ENCODE peak calls at places on chromosome 1, in ten cellular contexts. One of them, this sample, is unnamed.

GRCh38 chr1:25740071-25740470 is 59.9 kb upstream of the SELENON start:
- DNase-seq in adrenal gland: no peak
- DNase-seq in AG10803: no peak
- DNase-seq in suprapubic skin: no peak
- DNase-seq in endothelial cell: no peak
- DNase-seq in glutamatergic neuron: peak
- DNase-seq in left lung: no peak
- DNase-seq in uterus: no peak
- DNase-seq in brain microvascular endothelial cell: no peak
- DNase-seq in IMR-90: no peak
- DNase-seq in this sample: peak

GRCh38 chr1:221567859-221568507 is 173.9 kb downstream of the DUSP10 start:
- DNase-seq in AG10803: no peak
- DNase-seq in uterus: no peak
- DNase-seq in endothelial cell: no peak
- DNase-seq in suprapubic skin: no peak
- DNase-seq in brain microvascular endothelial cell: no peak
- DNase-seq in IMR-90: peak
- DNase-seq in glutamatergic neuron: no peak
- DNase-seq in left lung: no peak
- DNase-seq in adrenal gland: no peak
- DNase-seq in this sample: no peak

GRCh38 chr1:10451286-10451685 is 1.5 kb downstream of the CORT start:
- DNase-seq in suprapubic skin: no peak
- DNase-seq in adrenal gland: no peak
- DNase-seq in brain microvascular endothelial cell: peak
- DNase-seq in uterus: no peak
- DNase-seq in AG10803: peak
- DNase-seq in endothelial cell: peak
- DNase-seq in IMR-90: peak
- DNase-seq in glutamatergic neuron: peak
- DNase-seq in left lung: no peak
- DNase-seq in this sample: no peak

GRCh38 chr1:206823725-206824124 is 41.7 kb upstream of the IL20 start:
- DNase-seq in left lung: no peak
- DNase-seq in AG10803: peak
- DNase-seq in adrenal gland: no peak
- DNase-seq in brain microvascular endothelial cell: no peak
- DNase-seq in suprapubic skin: no peak
- DNase-seq in IMR-90: peak
- DNase-seq in uterus: no peak
- DNase-seq in glutamatergic neuron: no peak
- DNase-seq in endothelial cell: no peak
- DNase-seq in this sample: no peak

GRCh38 chr1:52880226-52880625 is 37.7 kb downstream of the ZYG11A start:
- DNase-seq in left lung: no peak
- DNase-seq in adrenal gland: no peak
- DNase-seq in IMR-90: no peak
- DNase-seq in suprapubic skin: no peak
- DNase-seq in glutamatergic neuron: no peak
- DNase-seq in brain microvascular endothelial cell: no peak
- DNase-seq in AG10803: no peak
- DNase-seq in endothelial cell: no peak
- DNase-seq in uterus: no peak
- DNase-seq in this sample: no peak

GRCh38 chr1:241606544-241606943 is 33.6 kb downstream of the CHML start:
- DNase-seq in left lung: no peak
- DNase-seq in endothelial cell: no peak
- DNase-seq in glutamatergic neuron: no peak
- DNase-seq in brain microvascular endothelial cell: no peak
- DNase-seq in uterus: no peak
- DNase-seq in adrenal gland: no peak
- DNase-seq in suprapubic skin: no peak
- DNase-seq in IMR-90: no peak
- DNase-seq in AG10803: no peak
- DNase-seq in this sample: no peak

GRCh38 chr1:164767257-164768044 is 208.5 kb downstream of the PBX1 start:
- DNase-seq in endothelial cell: no peak
- DNase-seq in adrenal gland: no peak
- DNase-seq in glutamatergic neuron: no peak
- DNase-seq in IMR-90: peak
- DNase-seq in left lung: no peak
- DNase-seq in brain microvascular endothelial cell: peak
- DNase-seq in uterus: no peak
- DNase-seq in AG10803: peak
- DNase-seq in suprapubic skin: no peak
- DNase-seq in this sample: no peak

GRCh38 chr1:103191327-103191726 is 83.0 kb upstream of the COL11A1 start:
- DNase-seq in brain microvascular endothelial cell: peak
- DNase-seq in IMR-90: peak
- DNase-seq in adrenal gland: no peak
- DNase-seq in AG10803: no peak
- DNase-seq in uterus: no peak
- DNase-seq in glutamatergic neuron: no peak
- DNase-seq in suprapubic skin: no peak
- DNase-seq in endothelial cell: no peak
- DNase-seq in left lung: no peak
- DNase-seq in this sample: no peak

GRCh38 chr1:218460367-218460766 is 115.2 kb downstream of the TGFB2 start:
- DNase-seq in uterus: peak
- DNase-seq in endothelial cell: no peak
- DNase-seq in IMR-90: peak
- DNase-seq in glutamatergic neuron: no peak
- DNase-seq in left lung: peak
- DNase-seq in adrenal gland: no peak
- DNase-seq in AG10803: peak
- DNase-seq in brain microvascular endothelial cell: peak
- DNase-seq in suprapubic skin: no peak
- DNase-seq in this sample: no peak

GRCh38 chr1:18314399-18314798 is 166.3 kb upstream of the KLHDC7A start:
- DNase-seq in adrenal gland: no peak
- DNase-seq in uterus: no peak
- DNase-seq in brain microvascular endothelial cell: no peak
- DNase-seq in AG10803: no peak
- DNase-seq in left lung: no peak
- DNase-seq in suprapubic skin: no peak
- DNase-seq in IMR-90: no peak
- DNase-seq in glutamatergic neuron: no peak
- DNase-seq in endothelial cell: no peak
- DNase-seq in this sample: no peak
- TF ChIP-seq CTCF in adrenal gland: no peak
- TF ChIP-seq CTCF in uterus: no peak
- TF ChIP-seq CTCF in brain microvascular endothelial cell: no peak
- TF ChIP-seq CTCF in AG10803: no peak
- TF ChIP-seq CTCF in left lung: no peak
- TF ChIP-seq CTCF in suprapubic skin: no peak
- TF ChIP-seq CTCF in IMR-90: no peak
- TF ChIP-seq CTCF in glutamatergic neuron: no peak
- TF ChIP-seq CTCF in endothelial cell: no peak
- TF ChIP-seq CTCF in this sample: no peak

GRCh38 chr1:147669475-147670318 is 627 bp downstream of the ACP6 start:
- DNase-seq in adrenal gland: peak
- DNase-seq in glutamatergic neuron: peak
- DNase-seq in uterus: peak
- DNase-seq in endothelial cell: peak
- DNase-seq in AG10803: peak
- DNase-seq in left lung: peak
- DNase-seq in suprapubic skin: peak
- DNase-seq in IMR-90: peak
- DNase-seq in brain microvascular endothelial cell: peak
- DNase-seq in this sample: peak
- TF ChIP-seq CTCF in adrenal gland: peak
- TF ChIP-seq CTCF in glutamatergic neuron: no peak
- TF ChIP-seq CTCF in uterus: no peak
- TF ChIP-seq CTCF in endothelial cell: no peak
- TF ChIP-seq CTCF in AG10803: peak
- TF ChIP-seq CTCF in left lung: no peak
- TF ChIP-seq CTCF in suprapubic skin: no peak
- TF ChIP-seq CTCF in IMR-90: no peak
- TF ChIP-seq CTCF in brain microvascular endothelial cell: peak
- TF ChIP-seq CTCF in this sample: peak

GRCh38 chr1:174297351-174297750 is 138.0 kb downstream of the RABGAP1L start:
- DNase-seq in IMR-90: no peak
- DNase-seq in uterus: no peak
- DNase-seq in suprapubic skin: no peak
- DNase-seq in endothelial cell: no peak
- DNase-seq in brain microvascular endothelial cell: no peak
- DNase-seq in adrenal gland: no peak
- DNase-seq in left lung: no peak
- DNase-seq in AG10803: no peak
- DNase-seq in glutamatergic neuron: no peak
- DNase-seq in this sample: no peak

GRCh38 chr1:174296309-174296708 is 137.0 kb downstream of the RABGAP1L start:
- DNase-seq in adrenal gland: no peak
- DNase-seq in endothelial cell: no peak
- DNase-seq in left lung: no peak
- DNase-seq in glutamatergic neuron: no peak
- DNase-seq in brain microvascular endothelial cell: no peak
- DNase-seq in IMR-90: no peak
- DNase-seq in suprapubic skin: no peak
- DNase-seq in AG10803: no peak
- DNase-seq in uterus: no peak
- DNase-seq in this sample: no peak

GRCh38 chr1:174301295-174302077 is 142.2 kb downstream of the RABGAP1L start:
- DNase-seq in uterus: no peak
- DNase-seq in IMR-90: no peak
- DNase-seq in endothelial cell: no peak
- DNase-seq in adrenal gland: no peak
- DNase-seq in left lung: no peak
- DNase-seq in glutamatergic neuron: no peak
- DNase-seq in brain microvascular endothelial cell: no peak
- DNase-seq in AG10803: no peak
- DNase-seq in suprapubic skin: no peak
- DNase-seq in this sample: no peak
- TF ChIP-seq CTCF in uterus: no peak
- TF ChIP-seq CTCF in IMR-90: no peak
- TF ChIP-seq CTCF in endothelial cell: no peak
- TF ChIP-seq CTCF in adrenal gland: no peak
- TF ChIP-seq CTCF in left lung: no peak
- TF ChIP-seq CTCF in glutamatergic neuron: no peak
- TF ChIP-seq CTCF in brain microvascular endothelial cell: no peak
- TF ChIP-seq CTCF in AG10803: no peak
- TF ChIP-seq CTCF in suprapubic skin: no peak
- TF ChIP-seq CTCF in this sample: no peak

DNA sequence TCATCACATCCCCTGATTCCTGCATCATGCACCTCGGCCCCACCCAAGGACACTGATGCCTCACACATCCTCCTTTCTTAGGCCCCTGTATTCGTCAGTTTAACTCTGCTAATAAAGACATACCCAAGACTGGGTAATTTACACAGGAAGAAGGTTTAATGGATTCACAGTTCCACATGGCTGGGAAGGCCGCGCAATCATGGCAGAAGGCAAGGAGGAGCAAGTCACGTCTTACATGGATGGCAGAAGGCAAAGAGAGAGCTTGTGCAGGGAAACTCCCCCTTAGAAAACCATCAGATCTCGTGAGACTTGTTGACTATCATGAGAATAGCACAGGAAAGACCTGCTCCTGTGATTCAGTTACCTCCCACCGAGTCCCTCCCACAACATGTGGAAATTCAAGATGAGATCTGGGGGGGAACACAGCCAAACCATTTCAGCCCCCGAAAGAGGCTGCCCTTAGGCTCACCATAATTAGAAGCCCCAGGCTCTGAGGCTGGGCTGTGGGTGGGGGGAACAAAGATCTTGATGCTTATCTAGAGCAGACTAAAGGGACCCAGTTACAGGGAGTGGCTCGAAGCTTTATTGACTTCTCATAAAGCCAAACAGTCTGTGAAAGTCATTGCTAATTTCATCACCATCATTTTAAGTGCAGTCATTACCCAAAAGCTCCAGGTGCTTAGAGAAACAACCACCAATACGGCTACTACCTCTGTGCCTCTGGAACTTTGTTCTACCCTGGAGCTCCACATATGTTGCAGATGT is 181.5 kb downstream of the MATN1 start:
- DNase-seq in suprapubic skin: no peak
- DNase-seq in AG10803: no peak
- DNase-seq in brain microvascular endothelial cell: no peak
- DNase-seq in uterus: no peak
- DNase-seq in glutamatergic neuron: no peak
- DNase-seq in adrenal gland: no peak
- DNase-seq in IMR-90: no peak
- DNase-seq in left lung: no peak
- DNase-seq in endothelial cell: no peak
- DNase-seq in this sample: no peak
- TF ChIP-seq CTCF in suprapubic skin: no peak
- TF ChIP-seq CTCF in AG10803: no peak
- TF ChIP-seq CTCF in brain microvascular endothelial cell: no peak
- TF ChIP-seq CTCF in uterus: no peak
- TF ChIP-seq CTCF in glutamatergic neuron: no peak
- TF ChIP-seq CTCF in adrenal gland: no peak
- TF ChIP-seq CTCF in IMR-90: no peak
- TF ChIP-seq CTCF in left lung: no peak
- TF ChIP-seq CTCF in endothelial cell: no peak
- TF ChIP-seq CTCF in this sample: no peak

GRCh38 chr1:59292557-59292956 is 4.3 kb upstream of the FGGY start:
- DNase-seq in AG10803: peak
- DNase-seq in adrenal gland: peak
- DNase-seq in brain microvascular endothelial cell: peak
- DNase-seq in endothelial cell: no peak
- DNase-seq in left lung: peak
- DNase-seq in IMR-90: peak
- DNase-seq in uterus: peak
- DNase-seq in glutamatergic neuron: no peak
- DNase-seq in suprapubic skin: peak
- DNase-seq in this sample: no peak
- TF ChIP-seq CTCF in AG10803: peak
- TF ChIP-seq CTCF in adrenal gland: no peak
- TF ChIP-seq CTCF in brain microvascular endothelial cell: no peak
- TF ChIP-seq CTCF in endothelial cell: no peak
- TF ChIP-seq CTCF in left lung: no peak
- TF ChIP-seq CTCF in IMR-90: no peak
- TF ChIP-seq CTCF in uterus: no peak
- TF ChIP-seq CTCF in glutamatergic neuron: no peak
- TF ChIP-seq CTCF in suprapubic skin: no peak
- TF ChIP-seq CTCF in this sample: no peak

DNA sequence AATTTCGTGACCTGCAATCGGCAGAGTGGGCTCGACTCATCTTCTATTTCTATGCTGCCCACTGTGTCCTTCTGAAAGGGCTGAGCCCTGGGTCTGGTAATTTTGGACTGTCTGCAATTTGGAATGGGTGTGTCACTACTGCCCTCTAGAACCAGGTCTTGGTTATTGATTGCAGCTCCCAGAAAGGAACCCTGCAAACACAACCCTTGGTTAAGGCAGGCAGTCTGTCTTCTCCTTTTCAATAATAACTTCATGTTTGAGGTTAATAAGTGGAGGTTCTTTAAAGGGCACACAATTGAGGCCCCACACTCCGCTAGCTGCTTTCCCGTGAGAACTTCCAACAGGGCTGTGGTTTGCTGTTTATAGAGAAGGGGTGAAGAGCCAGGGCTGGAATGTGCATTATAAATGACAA is 79.9 kb upstream of the LYST start:
- DNase-seq in uterus: no peak
- DNase-seq in IMR-90: peak
- DNase-seq in left lung: no peak
- DNase-seq in adrenal gland: no peak
- DNase-seq in AG10803: peak
- DNase-seq in brain microvascular endothelial cell: peak
- DNase-seq in glutamatergic neuron: no peak
- DNase-seq in suprapubic skin: no peak
- DNase-seq in endothelial cell: no peak
- DNase-seq in this sample: no peak
- TF ChIP-seq CTCF in uterus: no peak
- TF ChIP-seq CTCF in IMR-90: peak
- TF ChIP-seq CTCF in left lung: no peak
- TF ChIP-seq CTCF in adrenal gland: peak
- TF ChIP-seq CTCF in AG10803: peak
- TF ChIP-seq CTCF in brain microvascular endothelial cell: peak
- TF ChIP-seq CTCF in glutamatergic neuron: no peak
- TF ChIP-seq CTCF in suprapubic skin: no peak
- TF ChIP-seq CTCF in endothelial cell: no peak
- TF ChIP-seq CTCF in this sample: peak

This sample was measured in chondrocyte.